ENCODE peak calls at places on chromosomes 11 and 22, in seven cellular contexts. G is aorta, F is IMR-90, A is H9, Q is endodermal cell, Y is HCT116, R is GM23338. O is an unnamed sample.

GRCh38 chr22:25760848-25761595 is 19.0 kb downstream of the MYO18B start:
- DNase-seq in Q (no peak), Y (no peak), G (no peak), F (no peak), A (no peak), R (no peak), O (peak; percentile 4)

GRCh38 chr11:95700471-95700817 is 89.1 kb downstream of the FAM76B start:
- DNase-seq in F (no peak), Y (no peak), R (no peak), A (no peak), Q (no peak), G (no peak), O (no peak)

GRCh38 chr11:111814106-111814505 is 47.9 kb upstream of the PPP2R1B start:
- DNase-seq in Y (no peak), Q (no peak), R (no peak), G (no peak), A (no peak), F (no peak), O (no peak)

GRCh38 chr22:45216133-45217003 is 24.3 kb downstream of the KIAA0930 start:
- DNase-seq in G (peak; percentile 32), R (peak; percentile 68), F (peak; percentile 98), Q (peak; percentile 82), Y (no peak), A (peak; percentile 64), O (peak; percentile 85)

GRCh38 chr11:20337526-20338154 is 25.9 kb upstream of the HTATIP2 start:
- DNase-seq in A (peak; percentile 36), F (peak; percentile 11), R (peak; percentile 68), Y (peak; percentile 27), Q (peak; percentile 77), G (no peak), O (peak; percentile 73)

GRCh38 chr22:20952544-20953341 is 14.3 kb upstream of the AIFM3 start:
- DNase-seq in Y (no peak), F (no peak), G (no peak), R (no peak), Q (no peak), A (no peak), O (peak; percentile 62)

GRCh38 chr22:20432244-20432686 is 5.4 kb downstream of the SCARF2 start:
- DNase-seq in G (peak; percentile 12), Q (no peak), A (no peak), Y (no peak), R (no peak), F (no peak), O (peak; percentile 89)

GRCh38 chr11:57277845-57278720 is 41.0 kb upstream of the APLNR start:
- DNase-seq in G (peak; percentile 73), Q (peak; percentile 93), Y (peak; percentile 69), F (peak; percentile 84), R (peak; percentile 92), A (peak; percentile 84), O (peak; percentile 51)

GRCh38 chr11:105667441-105667840 is 57.6 kb downstream of the GRIA4 start:
- DNase-seq in G (no peak), Q (no peak), Y (no peak), F (no peak), A (no peak), R (no peak), O (no peak)

GRCh38 chr22:20080776-20081654 is 974 bp downstream of the DGCR8 start:
- DNase-seq in G (peak; percentile 60), R (peak; percentile 69), Y (no peak), A (peak; percentile 56), Q (peak; percentile 74), F (peak; percentile 67), O (peak; percentile 91)

GRCh38 chr11:34475656-34476055 is 36.9 kb downstream of the CAT start:
- DNase-seq in Q (no peak), Y (no peak), A (no peak), F (no peak), G (no peak), R (no peak), O (no peak)

GRCh38 chr11:23903044-23903704 is 593.7 kb upstream of the LUZP2 start:
- DNase-seq in Y (no peak), F (peak; percentile 95), G (no peak), A (no peak), R (no peak), Q (no peak), O (no peak)

GRCh38 chr11:111512296-111513239 is at the start of gene BTG4:
- DNase-seq in Q (peak; percentile 83), Y (no peak), G (no peak), R (peak; percentile 69), A (peak; percentile 56), F (no peak), O (peak; percentile 84)

GRCh38 chr11:40271361-40271760 is 1188.1 kb downstream of the LRRC4C start:
- DNase-seq in Y (no peak), Q (no peak), G (no peak), F (no peak), A (no peak), R (no peak), O (no peak)

GRCh38 chr11:88103337-88104206 is 71.7 kb downstream of the RAB38 start:
- DNase-seq in A (peak; percentile 93), Q (peak; percentile 92), R (peak; percentile 97), G (no peak), Y (peak; percentile 85), F (peak; percentile 58), O (no peak)

GRCh38 chr11:6474806-6475500 is 1.2 kb upstream of the TRIM3 start:
- DNase-seq in G (no peak), Y (no peak), F (peak; percentile 6), Q (no peak), A (no peak), R (peak; percentile 41), O (no peak)

GRCh38 chr22:46297151-46297819 is 615 bp downstream of the GTSE1 start:
- DNase-seq in Y (no peak), R (peak; percentile 54), Q (peak; percentile 70), G (no peak), A (no peak), F (peak; percentile 35), O (peak; percentile 87)

GRCh38 chr11:35104655-35105054 is 34.3 kb upstream of the CD44 start:
- DNase-seq in Y (no peak), A (no peak), G (no peak), Q (no peak), R (no peak), F (no peak), O (no peak)

GRCh38 chr22:39693943-39694500 is 123.5 kb downstream of the CACNA1I start:
- DNase-seq in G (no peak), Y (no peak), R (no peak), Q (no peak), A (no peak), F (no peak), O (no peak)

GRCh38 chr11:119218141-119218878 is 12.2 kb downstream of the CBL start:
- DNase-seq in Y (peak; percentile 92), Q (peak; percentile 2), A (no peak), F (peak; percentile 99), G (no peak), R (no peak), O (peak; percentile 95)

GRCh38 chr11:44626645-44627044 is 61.2 kb downstream of the CD82 start:
- DNase-seq in R (no peak), A (no peak), Y (no peak), Q (no peak), G (no peak), F (no peak), O (peak; percentile 23)

GRCh38 chr22:27719535-27720227 is 81.9 kb downstream of the MN1 start:
- DNase-seq in Q (peak; percentile 76), F (peak; percentile 16), Y (no peak), R (peak; percentile 29), G (no peak), A (peak; percentile 72), O (peak; percentile 65)

GRCh38 chr11:46659908-46660307 is 40.5 kb downstream of the ARHGAP1 start:
- DNase-seq in F (peak; percentile 84), A (no peak), R (no peak), Y (no peak), Q (no peak), G (no peak), O (no peak)

GRCh38 chr22:48829908-48830307 is 997.8 kb downstream of the BRD1 start:
- DNase-seq in G (no peak), F (no peak), Q (no peak), Y (no peak), A (no peak), R (no peak), O (no peak)

GRCh38 chr11:69447786-69448185 is 33.7 kb upstream of the LINC01488 start:
- DNase-seq in R (no peak), G (peak; percentile 50), Q (no peak), A (no peak), Y (no peak), F (no peak), O (peak; percentile 86)

DNA sequence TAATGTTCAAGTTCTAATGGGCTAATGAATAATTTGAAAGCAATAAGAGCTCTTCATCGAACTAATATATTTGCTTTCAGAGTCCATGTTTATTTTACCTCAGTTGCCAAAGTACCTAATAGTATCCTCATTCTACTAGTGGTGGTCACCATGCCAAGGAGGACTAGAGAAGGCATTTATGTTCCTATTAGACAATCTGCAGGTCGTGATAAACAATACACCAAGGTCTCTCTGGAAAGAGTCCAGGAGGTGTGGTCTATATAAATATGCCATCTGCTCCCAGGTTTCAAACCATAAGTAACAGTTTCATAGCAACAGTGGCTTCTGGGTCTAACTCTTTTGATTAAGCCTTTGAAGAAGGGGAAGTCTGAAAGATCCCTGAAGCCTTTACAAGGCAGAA is 42.9 kb downstream of the ARFGAP3 start:
- DNase-seq in F (no peak), R (no peak), A (no peak), G (no peak), Y (no peak), Q (no peak), O (peak; percentile 49)
- H3K27ac ChIP-seq in F (no peak overlapping the region), R (no peak overlapping the region), A (no peak overlapping the region), G (no peak overlapping the region), Y (no peak overlapping the region), Q (no peak overlapping the region), O (no peak overlapping the region)

GRCh38 chr11:61698173-61698965 is 18.2 kb downstream of the DAGLA start:
- DNase-seq in F (no peak), R (no peak), A (no peak), Q (no peak), G (no peak), Y (no peak), O (peak; percentile 2)
- H3K27ac ChIP-seq in F (no peak overlapping the region), R (no peak overlapping the region), A (no peak overlapping the region), Q (no peak overlapping the region), G (no peak overlapping the region), Y (no peak overlapping the region), O (no peak overlapping the region)

DNA sequence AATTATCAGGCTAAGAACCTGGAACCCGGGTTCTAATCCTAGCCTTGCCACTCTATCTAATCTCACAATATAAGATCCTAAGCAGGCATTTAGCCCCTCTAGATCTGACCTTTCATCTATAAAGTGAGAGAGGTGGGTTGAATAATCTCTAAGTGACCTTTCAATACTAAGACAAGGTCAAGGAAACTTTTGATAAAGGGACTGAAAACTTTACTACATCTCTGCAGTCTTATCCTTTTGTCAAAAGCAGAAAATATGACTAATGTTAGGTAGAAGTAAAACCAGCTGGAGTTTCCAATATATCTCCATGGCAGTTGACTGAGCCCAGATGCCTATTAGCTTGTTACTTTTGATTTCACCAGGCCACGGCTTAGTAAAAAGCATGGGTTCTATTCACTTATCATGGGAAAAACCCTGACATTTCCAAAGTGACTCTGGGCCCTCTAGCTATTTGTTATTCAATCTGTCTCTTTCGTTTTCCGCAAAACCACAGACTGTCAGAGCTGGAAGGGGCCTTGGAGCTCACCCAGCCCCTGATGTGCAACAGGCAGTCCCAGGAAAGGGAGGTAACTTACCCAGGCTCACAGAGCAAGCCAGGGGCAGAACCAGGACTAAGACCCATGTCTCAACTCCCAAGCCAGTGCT is 75.8 kb downstream of the RAB30 start:
- DNase-seq in Q (no peak), G (no peak), Y (no peak), R (no peak), A (no peak), F (no peak), O (no peak)
- H3K27ac ChIP-seq in Q (no peak overlapping the region), G (no peak overlapping the region), Y (no peak overlapping the region), R (no peak overlapping the region), A (no peak overlapping the region), F (no peak overlapping the region), O (peak overlapping the region; percentile 42)

GRCh38 chr11:78022397-78023396 is at the start of gene KCTD14:
- DNase-seq in R (peak; percentile 79), Q (peak; percentile 91), G (peak; percentile 58), F (no peak), A (peak; percentile 86), Y (no peak), O (peak; percentile 84)
- H3K27ac ChIP-seq in R (peak within 1 kb of the TSS; percentile 84), Q (no peak within 1 kb of the TSS), G (no peak within 1 kb of the TSS), F (no peak within 1 kb of the TSS), A (no peak within 1 kb of the TSS), Y (peak within 1 kb of the TSS; percentile 54), O (no peak within 1 kb of the TSS)